ENCODE peak calls at places on chromosomes 5 and 9, in six cellular contexts. R, Q, X, E, M and I are unnamed samples.

GRCh38 chr9:114156658-114157421 is 1.5 kb downstream of the COL27A1 start:
- DNase-seq in R (peak), Q (no peak), X (peak), E (peak), M (no peak), I (no peak)

GRCh38 chr5:166074839-166075481 is 2216.5 kb upstream of the WWC1 start:
- DNase-seq in R (no peak), Q (no peak), X (no peak), E (no peak), M (no peak), I (no peak)

GRCh38 chr5:106454651-106455415 is 1215.9 kb downstream of the EFNA5 start:
- DNase-seq in R (no peak), Q (no peak), X (no peak), E (peak), M (peak), I (no peak)

GRCh38 chr5:96924016-96924443 is 11.8 kb upstream of the LNPEP start:
- DNase-seq in R (no peak), Q (no peak), X (no peak), E (no peak), M (no peak), I (no peak)

GRCh38 chr9:93196095-93197055 is 12.4 kb downstream of the WNK2 start:
- DNase-seq in R (no peak), Q (peak), X (no peak), E (no peak), M (no peak), I (no peak)

GRCh38 chr9:135221951-135222631 is 134.6 kb downstream of the OLFM1 start:
- DNase-seq in R (peak), Q (peak), X (no peak), E (no peak), M (no peak), I (no peak)

GRCh38 chr9:71806916-71807315 is 38.6 kb upstream of the CEMIP2 start:
- DNase-seq in R (peak), Q (peak), X (peak), E (peak), M (peak), I (no peak)

GRCh38 chr5:41721521-41721920 is 148.7 kb downstream of the OXCT1 start:
- DNase-seq in R (no peak), Q (no peak), X (no peak), E (peak), M (no peak), I (no peak)

GRCh38 chr9:83430681-83431080 is 107.5 kb downstream of the FRMD3 start:
- DNase-seq in R (no peak), Q (no peak), X (no peak), E (no peak), M (no peak), I (no peak)

GRCh38 chr5:15446552-15446951 is 53.4 kb upstream of the FBXL7 start:
- DNase-seq in R (no peak), Q (no peak), X (no peak), E (peak), M (no peak), I (no peak)

GRCh38 chr5:177358333-177358939 is 712 bp downstream of the RGS14 start:
- DNase-seq in R (no peak), Q (no peak), X (no peak), E (no peak), M (no peak), I (no peak)

GRCh38 chr5:172550096-172550765 is 90.8 kb upstream of the NEURL1B start:
- DNase-seq in R (peak), Q (peak), X (no peak), E (no peak), M (no peak), I (no peak)

GRCh38 chr5:94524841-94525697 is 93.3 kb downstream of the KIAA0825 start:
- DNase-seq in R (no peak), Q (no peak), X (no peak), E (peak), M (peak), I (no peak)

GRCh38 chr9:119917175-119917574 is 547.9 kb upstream of the BRINP1 start:
- DNase-seq in R (no peak), Q (no peak), X (no peak), E (no peak), M (no peak), I (no peak)

GRCh38 chr5:135738564-135738875 is 95.9 kb upstream of the SLC25A48 start:
- DNase-seq in R (no peak), Q (no peak), X (no peak), E (no peak), M (no peak), I (no peak)

GRCh38 chr5:150263801-150264621 is 25.6 kb downstream of the CAMK2A start:
- DNase-seq in R (peak), Q (no peak), X (peak), E (peak), M (peak), I (no peak)

GRCh38 chr5:150266807-150267408 is 22.7 kb downstream of the CAMK2A start:
- DNase-seq in R (no peak), Q (no peak), X (peak), E (no peak), M (no peak), I (no peak)

GRCh38 chr5:150265984-150266383 is 23.6 kb downstream of the CAMK2A start:
- DNase-seq in R (no peak), Q (no peak), X (no peak), E (no peak), M (no peak), I (no peak)

GRCh38 chr5:150263339-150263738 is 26.2 kb downstream of the CAMK2A start:
- DNase-seq in R (no peak), Q (no peak), X (no peak), E (no peak), M (no peak), I (no peak)

DNA sequence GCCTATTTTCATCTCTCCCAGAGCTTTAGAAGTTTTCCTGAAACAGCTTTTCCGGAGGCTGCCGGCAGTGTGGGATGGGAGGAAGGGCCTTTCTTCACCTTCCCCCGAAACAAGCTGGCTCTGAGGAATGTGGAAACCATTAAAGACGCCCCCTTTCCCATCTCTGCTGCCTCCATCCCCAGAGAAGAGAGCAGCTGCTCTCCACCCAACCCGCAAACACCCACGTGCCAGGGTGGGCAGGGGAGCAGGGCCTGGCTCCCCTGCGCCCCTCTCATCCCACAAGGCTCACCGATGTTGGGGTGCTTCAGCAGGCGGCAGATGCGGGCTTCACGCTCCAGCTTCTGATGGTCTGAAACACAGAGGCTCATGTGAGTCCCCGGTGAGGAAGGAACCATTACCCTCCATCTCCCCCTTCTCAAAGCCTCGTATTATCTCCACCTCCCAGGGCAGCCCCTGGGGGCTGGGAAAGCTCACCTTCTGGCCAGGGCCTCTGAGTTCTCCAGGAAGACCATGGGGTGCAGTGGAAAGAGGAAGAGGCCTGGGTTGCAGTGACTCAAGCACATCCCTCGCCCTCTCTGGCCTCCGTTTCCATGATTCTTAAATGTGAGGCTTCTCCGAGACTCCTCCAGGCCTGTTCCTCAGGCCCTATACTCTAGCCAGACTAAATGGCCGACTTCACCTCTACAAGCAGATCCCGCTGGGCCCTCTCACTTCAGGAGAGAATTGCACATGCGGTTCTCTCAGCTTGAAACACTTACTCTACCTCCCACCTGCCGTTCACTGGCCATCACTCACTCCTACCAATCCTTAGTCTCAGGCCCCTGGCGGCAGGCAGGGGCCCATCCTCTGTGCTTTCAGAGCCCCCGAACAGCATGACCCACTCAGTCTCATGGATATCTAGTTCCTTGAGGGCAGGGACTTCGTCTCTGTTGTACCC is 24.6 kb downstream of the CAMK2A start:
- DNase-seq in R (no peak), Q (no peak), X (no peak), E (no peak), M (no peak), I (no peak)
- H3K27ac ChIP-seq in R (peak), Q (no peak), X (no peak), E (peak), M (peak), I (peak)

GRCh38 chr9:137028013-137028280 is at the start of gene ABCA2:
- DNase-seq in R (no peak), Q (no peak), X (no peak), E (peak), M (no peak), I (no peak)
- TF ChIP-seq POLR2A in R (no peak), Q (no peak), X (no peak), E (no peak), M (no peak), I (no peak)

GRCh38 chr9:31996331-31996730 is 388.1 kb upstream of the ACO1 start:
- DNase-seq in R (no peak), Q (no peak), X (no peak), E (no peak), M (peak), I (no peak)
- TF ChIP-seq CTCF in R (no peak), Q (no peak), X (no peak), E (no peak), M (no peak), I (no peak)

GRCh38 chr5:5799826-5800225 is 377.3 kb downstream of the ICE1 start:
- DNase-seq in R (no peak), Q (no peak), X (no peak), E (no peak), M (no peak), I (no peak)
- H3K27ac ChIP-seq in R (no peak), Q (no peak), X (no peak), E (no peak), M (no peak), I (no peak)

GRCh38 chr5:111469905-111470304 is 42.4 kb downstream of the STARD4 start:
- DNase-seq in R (no peak), Q (no peak), X (no peak), E (no peak), M (no peak), I (no peak)

GRCh38 chr5:111472579-111472978 is 39.8 kb downstream of the STARD4 start:
- DNase-seq in R (no peak), Q (no peak), X (peak), E (no peak), M (no peak), I (no peak)

GRCh38 chr5:111472096-111472495 is 40.2 kb downstream of the STARD4 start:
- DNase-seq in R (no peak), Q (no peak), X (no peak), E (no peak), M (no peak), I (no peak)

GRCh38 chr5:111469293-111469896 is 42.9 kb downstream of the STARD4 start:
- DNase-seq in R (no peak), Q (no peak), X (no peak), E (no peak), M (no peak), I (no peak)
- TF ChIP-seq POLR2A in R (no peak), Q (no peak), X (no peak), E (no peak), M (no peak), I (no peak)

DNA sequence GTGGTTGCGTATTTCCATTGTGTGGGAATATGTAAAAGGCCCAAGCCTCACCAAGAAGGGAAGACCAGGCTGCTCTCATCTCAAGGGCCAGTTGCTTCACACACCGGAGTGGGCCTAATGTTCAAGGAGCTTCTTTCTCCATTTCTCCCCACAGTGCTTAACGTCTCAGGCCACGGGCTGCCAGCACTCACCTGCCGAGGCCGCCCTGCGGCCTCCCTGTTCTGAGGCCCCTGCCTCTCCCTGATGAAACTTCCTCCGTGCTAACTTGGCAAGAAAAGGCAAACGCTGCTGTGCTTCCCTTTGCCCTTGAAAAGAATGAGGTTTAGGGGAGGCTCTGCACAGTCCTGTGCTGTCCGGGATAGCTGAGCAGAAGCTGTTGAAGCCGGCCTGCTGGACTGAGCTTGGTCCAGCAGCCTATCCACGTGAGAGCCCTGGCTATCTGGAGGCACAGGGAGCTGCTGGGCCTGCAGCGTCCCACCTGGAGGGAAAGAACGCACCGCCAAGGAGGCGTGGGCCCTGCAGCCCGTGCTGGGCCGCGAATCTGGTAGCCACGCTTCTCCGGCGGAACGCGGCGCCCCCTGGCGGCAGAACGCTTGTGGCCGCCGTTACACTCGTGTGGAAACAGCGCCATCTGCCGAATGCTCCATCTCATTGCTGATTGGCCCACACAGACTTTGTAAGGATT is 73.5 kb upstream of the PRSS3 start:
- DNase-seq in R (peak), Q (peak), X (peak), E (peak), M (peak), I (no peak)
- TF ChIP-seq CTCF in R (peak), Q (peak), X (peak), E (peak), M (peak), I (peak)

GRCh38 chr5:73232266-73233041 is 59.5 kb downstream of the TMEM174 start:
- DNase-seq in R (no peak), Q (no peak), X (no peak), E (no peak), M (no peak), I (no peak)

GRCh38 chr5:73229271-73229670 is 56.3 kb downstream of the TMEM174 start:
- DNase-seq in R (no peak), Q (no peak), X (no peak), E (peak), M (no peak), I (no peak)

GRCh38 chr5:73231245-73231778 is 58.3 kb downstream of the TMEM174 start:
- DNase-seq in R (no peak), Q (no peak), X (no peak), E (no peak), M (no peak), I (no peak)

GRCh38 chr5:73228052-73228451 is 55.1 kb downstream of the TMEM174 start:
- DNase-seq in R (no peak), Q (no peak), X (no peak), E (no peak), M (no peak), I (no peak)

GRCh38 chr5:73230264-73231244 is 57.6 kb downstream of the TMEM174 start:
- DNase-seq in R (no peak), Q (no peak), X (no peak), E (no peak), M (no peak), I (no peak)
- H3K27ac ChIP-seq in R (no peak), Q (no peak), X (peak), E (no peak), M (no peak), I (no peak)

GRCh38 chr9:121050128-121050988 is at the start of gene C5:
- DNase-seq in R (no peak), Q (no peak), X (no peak), E (no peak), M (no peak), I (no peak)
- TF ChIP-seq POLR2A in R (no peak), Q (no peak), X (no peak), E (no peak), M (no peak), I (no peak)